ENCODE peak calls at places on chromosome 10, in six cellular contexts. N is central memory CD4-positive, alpha-beta T cell; C is breast epithelium; K is cardiac fibroblast; X is nucleus accumbens; P is ACHN. T is an unnamed sample.

GRCh38 chr10:21975378-21975990 is 28.0 kb downstream of the DNAJC1 start:
- DNase-seq in N (no peak), C (no peak), K (no peak), X (no peak), P (no peak), T (no peak)

GRCh38 chr10:52597189-52597863 is 175.3 kb downstream of the MBL2 start:
- DNase-seq in N (no peak), C (no peak), K (peak), X (no peak), P (peak), T (no peak)

GRCh38 chr10:132153616-132154217 is 33.0 kb upstream of the DPYSL4 start:
- DNase-seq in N (no peak), C (no peak), K (no peak), X (no peak), P (no peak), T (no peak)

GRCh38 chr10:59346321-59346720 is 16.0 kb downstream of the FAM13C start:
- DNase-seq in N (no peak), C (no peak), K (no peak), X (no peak), P (no peak), T (no peak)

GRCh38 chr10:44854693-44855350 is 56.3 kb upstream of the TMEM72 start:
- DNase-seq in N (no peak), C (no peak), K (no peak), X (peak), P (no peak), T (no peak)

GRCh38 chr10:117455346-117455745 is 80.1 kb upstream of the PDZD8 start:
- DNase-seq in N (no peak), C (no peak), K (no peak), X (no peak), P (no peak), T (no peak)

GRCh38 chr10:90227259-90227658 is 525.9 kb downstream of the KIF20B start:
- DNase-seq in N (no peak), C (no peak), K (peak), X (no peak), P (no peak), T (no peak)

GRCh38 chr10:77004917-77005564 is 632.6 kb downstream of the KCNMA1 start:
- DNase-seq in N (no peak), C (no peak), K (peak), X (no peak), P (peak), T (no peak)

GRCh38 chr10:89078729-89079672 is 88.4 kb downstream of the FAS start:
- DNase-seq in N (no peak), C (no peak), K (peak), X (no peak), P (no peak), T (no peak)

GRCh38 chr10:4804505-4804904 is 21.5 kb upstream of the AKR1E2 start:
- DNase-seq in N (no peak), C (no peak), K (peak), X (no peak), P (no peak), T (no peak)

GRCh38 chr10:86266446-86267242 is 100.0 kb downstream of the GRID1 start:
- DNase-seq in N (no peak), C (no peak), K (no peak), X (no peak), P (no peak), T (no peak)

GRCh38 chr10:112374724-112375541 is 1.0 kb downstream of the ACSL5 start:
- DNase-seq in N (peak), C (no peak), K (no peak), X (no peak), P (peak), T (no peak)

GRCh38 chr10:79058899-79059771 is 9.6 kb upstream of the ZMIZ1 start:
- DNase-seq in N (no peak), C (no peak), K (no peak), X (no peak), P (no peak), T (peak)

GRCh38 chr10:69814251-69814650 is 12.5 kb downstream of the COL13A1 start:
- DNase-seq in N (no peak), C (no peak), K (no peak), X (no peak), P (no peak), T (no peak)

GRCh38 chr10:127153166-127153565 is 43.2 kb downstream of the INSYN2A start:
- DNase-seq in N (no peak), C (no peak), K (no peak), X (no peak), P (no peak), T (no peak)

GRCh38 chr10:33955676-33956075 is 621.2 kb upstream of the NRP1 start:
- DNase-seq in N (no peak), C (no peak), K (peak), X (no peak), P (no peak), T (no peak)

GRCh38 chr10:127919418-127920191 is 12.7 kb downstream of the PTPRE start:
- DNase-seq in N (no peak), C (no peak), K (peak), X (peak), P (peak), T (peak)

GRCh38 chr10:132526676-132527075 is 10.9 kb upstream of the INPP5A start:
- DNase-seq in N (no peak), C (peak), K (peak), X (no peak), P (peak), T (no peak)

GRCh38 chr10:35368485-35369048 is 32.3 kb downstream of the CCNY start:
- DNase-seq in N (no peak), C (no peak), K (no peak), X (no peak), P (no peak), T (no peak)

GRCh38 chr10:124094419-124094785 is 1.0 kb upstream of the CHST15 start:
- DNase-seq in N (no peak), C (no peak), K (no peak), X (no peak), P (no peak), T (no peak)

GRCh38 chr10:86055928-86056327 is 310.7 kb downstream of the GRID1 start:
- DNase-seq in N (no peak), C (no peak), K (no peak), X (no peak), P (no peak), T (peak)

GRCh38 chr10:21969326-21970287 is 33.9 kb downstream of the DNAJC1 start:
- DNase-seq in N (no peak), C (no peak), K (peak), X (no peak), P (no peak), T (no peak)

GRCh38 chr10:101053516-101053915 is 8.3 kb upstream of the KAZALD1 start:
- DNase-seq in N (no peak), C (no peak), K (peak), X (no peak), P (no peak), T (no peak)

GRCh38 chr10:84177541-84178386 is 4.2 kb downstream of the GPR15LG start:
- DNase-seq in N (peak), C (no peak), K (no peak), X (no peak), P (no peak), T (no peak)

GRCh38 chr10:132107211-132107946 is 41.6 kb downstream of the JAKMIP3 start:
- DNase-seq in N (no peak), C (peak), K (no peak), X (no peak), P (peak), T (no peak)

GRCh38 chr10:95221124-95221523 is 27.1 kb downstream of the ACSM6 start:
- DNase-seq in N (no peak), C (no peak), K (peak), X (no peak), P (peak), T (no peak)

GRCh38 chr10:46516660-46517416 is 39.6 kb downstream of the GPRIN2 start:
- DNase-seq in N (no peak), C (peak), K (peak), X (no peak), P (peak), T (no peak)

GRCh38 chr10:71255817-71256660 is 43.7 kb downstream of the UNC5B start:
- DNase-seq in N (no peak), C (no peak), K (peak), X (no peak), P (no peak), T (no peak)

GRCh38 chr10:33441561-33441960 is 107.1 kb upstream of the NRP1 start:
- DNase-seq in N (no peak), C (no peak), K (peak), X (no peak), P (no peak), T (no peak)

GRCh38 chr10:50635286-50635685 is 11.5 kb upstream of the SGMS1 start:
- DNase-seq in N (no peak), C (no peak), K (peak), X (no peak), P (no peak), T (no peak)

GRCh38 chr10:66625709-66626590 is 299.9 kb upstream of the LRRTM3 start:
- DNase-seq in N (no peak), C (no peak), K (peak), X (no peak), P (no peak), T (no peak)

GRCh38 chr10:30591249-30591670 is 38.3 kb downstream of the LYZL2 start:
- DNase-seq in N (peak), C (no peak), K (peak), X (no peak), P (peak), T (no peak)